ENCODE peak calls at places on chromosomes 1 and 21, in four cellular contexts. P, D, M and R are unnamed samples.

GRCh38 chr1:208071425-208072031 is 160.6 kb upstream of the CD34 start:
- DNase-seq in P (no peak), D (no peak), M (no peak), R (no peak)

GRCh38 chr21:41602511-41602910 is 94.6 kb upstream of the TMPRSS2 start:
- DNase-seq in P (no peak), D (no peak), M (no peak), R (peak)

GRCh38 chr1:55589656-55590297 is 374.6 kb upstream of the USP24 start:
- DNase-seq in P (peak), D (no peak), M (no peak), R (no peak)

GRCh38 chr1:217896490-217896889 is 265.3 kb downstream of the SPATA17 start:
- DNase-seq in P (peak), D (no peak), M (no peak), R (no peak)

GRCh38 chr1:201042663-201043461 is 19.3 kb upstream of the KIF21B start:
- DNase-seq in P (peak), D (peak), M (peak), R (no peak)

GRCh38 chr1:180210008-180210555 is 20.0 kb upstream of the LHX4 start:
- DNase-seq in P (no peak), D (no peak), M (no peak), R (no peak)

GRCh38 chr1:209364716-209365115 is 218.8 kb upstream of the CAMK1G start:
- DNase-seq in P (no peak), D (no peak), M (no peak), R (no peak)

GRCh38 chr21:36591326-36591970 is 107.5 kb upstream of the SIM2 start:
- DNase-seq in P (no peak), D (no peak), M (no peak), R (no peak)

GRCh38 chr21:42149656-42150457 is 69.1 kb upstream of the ABCG1 start:
- DNase-seq in P (no peak), D (no peak), M (no peak), R (peak)

GRCh38 chr1:218613105-218613504 is 268.0 kb downstream of the TGFB2 start:
- DNase-seq in P (no peak), D (no peak), M (no peak), R (no peak)

GRCh38 chr1:231799363-231799986 is 172.9 kb downstream of the DISC1 start:
- DNase-seq in P (no peak), D (no peak), M (no peak), R (no peak)

GRCh38 chr1:109687641-109688499 is at the start of gene GSTM1:
- DNase-seq in P (peak), D (no peak), M (no peak), R (peak)

GRCh38 chr1:221637641-221638041 is 104.2 kb downstream of the DUSP10 start:
- DNase-seq in P (peak), D (no peak), M (peak), R (no peak)

GRCh38 chr1:109800291-109800690 is 36.6 kb upstream of the EPS8L3 start:
- DNase-seq in P (no peak), D (no peak), M (no peak), R (no peak)

GRCh38 chr1:237191403-237191802 is 149.4 kb downstream of the RYR2 start:
- DNase-seq in P (no peak), D (no peak), M (no peak), R (no peak)

GRCh38 chr1:14149431-14149830 is 449.1 kb upstream of the KAZN start:
- DNase-seq in P (no peak), D (no peak), M (no peak), R (no peak)

GRCh38 chr1:115377411-115377810 is 39.4 kb upstream of the NGF start:
- DNase-seq in P (no peak), D (no peak), M (no peak), R (no peak)

GRCh38 chr1:223846668-223847007 is 891 bp upstream of the TP53BP2 start:
- DNase-seq in P (no peak), D (peak), M (no peak), R (no peak)

GRCh38 chr1:173267453-173267945 is 60.4 kb upstream of the TNFSF4 start:
- DNase-seq in P (peak), D (no peak), M (peak), R (no peak)

GRCh38 chr1:53547321-53547720 is 88.1 kb downstream of the DMRTB1 start:
- DNase-seq in P (no peak), D (no peak), M (no peak), R (peak)

GRCh38 chr1:53327183-53327941 is 508 bp downstream of the LRP8 start:
- DNase-seq in P (no peak), D (peak), M (no peak), R (no peak)

GRCh38 chr1:61644303-61644702 is 80.6 kb downstream of the TM2D1 start:
- DNase-seq in P (no peak), D (no peak), M (no peak), R (no peak)